ENCODE peak calls at places on chromosomes 16 and 17, in nine cellular contexts. One of them, this sample, is unnamed.

GRCh38 chr17:73474370-73474988 is 162.7 kb upstream of the CDC42EP4 start:
- DNase-seq in dorsolateral prefrontal cortex: no peak
- DNase-seq in AG09309: peak
- DNase-seq in heart right ventricle: peak
- DNase-seq in activated CD8-positive, alpha-beta T cell treated with anti-CD3 and anti-CD28 coated beads for 36 hours: peak
- DNase-seq in endothelial cell: no peak
- DNase-seq in progenitor cell of endocrine pancreas: no peak
- DNase-seq in esophagus squamous epithelium: no peak
- DNase-seq in hepatocyte: peak
- DNase-seq in this sample: peak

GRCh38 chr17:7027335-7027734 is 4.5 kb downstream of the BCL6B start:
- DNase-seq in dorsolateral prefrontal cortex: no peak
- DNase-seq in AG09309: no peak
- DNase-seq in heart right ventricle: no peak
- DNase-seq in activated CD8-positive, alpha-beta T cell treated with anti-CD3 and anti-CD28 coated beads for 36 hours: no peak
- DNase-seq in endothelial cell: no peak
- DNase-seq in progenitor cell of endocrine pancreas: no peak
- DNase-seq in esophagus squamous epithelium: no peak
- DNase-seq in hepatocyte: no peak
- DNase-seq in this sample: no peak

GRCh38 chr16:58419241-58420012 is 27.2 kb downstream of the GINS3 start:
- DNase-seq in dorsolateral prefrontal cortex: no peak
- DNase-seq in AG09309: no peak
- DNase-seq in heart right ventricle: no peak
- DNase-seq in activated CD8-positive, alpha-beta T cell treated with anti-CD3 and anti-CD28 coated beads for 36 hours: no peak
- DNase-seq in endothelial cell: no peak
- DNase-seq in progenitor cell of endocrine pancreas: no peak
- DNase-seq in esophagus squamous epithelium: no peak
- DNase-seq in hepatocyte: no peak
- DNase-seq in this sample: no peak

GRCh38 chr17:62931101-62931500 is 34.9 kb upstream of the TANC2 start:
- DNase-seq in dorsolateral prefrontal cortex: no peak
- DNase-seq in AG09309: no peak
- DNase-seq in heart right ventricle: no peak
- DNase-seq in activated CD8-positive, alpha-beta T cell treated with anti-CD3 and anti-CD28 coated beads for 36 hours: no peak
- DNase-seq in endothelial cell: no peak
- DNase-seq in progenitor cell of endocrine pancreas: no peak
- DNase-seq in esophagus squamous epithelium: no peak
- DNase-seq in hepatocyte: no peak
- DNase-seq in this sample: no peak

GRCh38 chr17:77807051-77807745 is 151.3 kb upstream of the TNRC6C start:
- DNase-seq in dorsolateral prefrontal cortex: no peak
- DNase-seq in AG09309: no peak
- DNase-seq in heart right ventricle: no peak
- DNase-seq in activated CD8-positive, alpha-beta T cell treated with anti-CD3 and anti-CD28 coated beads for 36 hours: no peak
- DNase-seq in endothelial cell: no peak
- DNase-seq in progenitor cell of endocrine pancreas: no peak
- DNase-seq in esophagus squamous epithelium: no peak
- DNase-seq in hepatocyte: no peak
- DNase-seq in this sample: no peak

GRCh38 chr16:55146939-55147338 is 177.1 kb upstream of the IRX6 start:
- DNase-seq in dorsolateral prefrontal cortex: no peak
- DNase-seq in AG09309: no peak
- DNase-seq in heart right ventricle: no peak
- DNase-seq in activated CD8-positive, alpha-beta T cell treated with anti-CD3 and anti-CD28 coated beads for 36 hours: no peak
- DNase-seq in endothelial cell: no peak
- DNase-seq in progenitor cell of endocrine pancreas: no peak
- DNase-seq in esophagus squamous epithelium: no peak
- DNase-seq in hepatocyte: peak
- DNase-seq in this sample: no peak

GRCh38 chr16:15440852-15441251 is 6.5 kb downstream of the BMERB1 start:
- DNase-seq in dorsolateral prefrontal cortex: no peak
- DNase-seq in AG09309: no peak
- DNase-seq in heart right ventricle: no peak
- DNase-seq in activated CD8-positive, alpha-beta T cell treated with anti-CD3 and anti-CD28 coated beads for 36 hours: no peak
- DNase-seq in endothelial cell: no peak
- DNase-seq in progenitor cell of endocrine pancreas: no peak
- DNase-seq in esophagus squamous epithelium: no peak
- DNase-seq in hepatocyte: no peak
- DNase-seq in this sample: peak

GRCh38 chr17:19713462-19713861 is 2.9 kb downstream of the SLC47A2 start:
- DNase-seq in dorsolateral prefrontal cortex: no peak
- DNase-seq in AG09309: no peak
- DNase-seq in heart right ventricle: no peak
- DNase-seq in activated CD8-positive, alpha-beta T cell treated with anti-CD3 and anti-CD28 coated beads for 36 hours: no peak
- DNase-seq in endothelial cell: no peak
- DNase-seq in progenitor cell of endocrine pancreas: no peak
- DNase-seq in esophagus squamous epithelium: no peak
- DNase-seq in hepatocyte: no peak
- DNase-seq in this sample: no peak

GRCh38 chr16:53041196-53041977 is 11.3 kb downstream of the CHD9NB start:
- DNase-seq in dorsolateral prefrontal cortex: no peak
- DNase-seq in AG09309: no peak
- DNase-seq in heart right ventricle: peak
- DNase-seq in activated CD8-positive, alpha-beta T cell treated with anti-CD3 and anti-CD28 coated beads for 36 hours: no peak
- DNase-seq in endothelial cell: peak
- DNase-seq in progenitor cell of endocrine pancreas: no peak
- DNase-seq in esophagus squamous epithelium: no peak
- DNase-seq in hepatocyte: peak
- DNase-seq in this sample: no peak

GRCh38 chr16:22813223-22813945 is 578 bp upstream of the HS3ST2 start:
- DNase-seq in dorsolateral prefrontal cortex: peak
- DNase-seq in AG09309: no peak
- DNase-seq in heart right ventricle: peak
- DNase-seq in activated CD8-positive, alpha-beta T cell treated with anti-CD3 and anti-CD28 coated beads for 36 hours: peak
- DNase-seq in endothelial cell: peak
- DNase-seq in progenitor cell of endocrine pancreas: peak
- DNase-seq in esophagus squamous epithelium: no peak
- DNase-seq in hepatocyte: peak
- DNase-seq in this sample: peak

GRCh38 chr16:22816475-22816874 is 2.5 kb downstream of the HS3ST2 start:
- DNase-seq in dorsolateral prefrontal cortex: peak
- DNase-seq in AG09309: no peak
- DNase-seq in heart right ventricle: no peak
- DNase-seq in activated CD8-positive, alpha-beta T cell treated with anti-CD3 and anti-CD28 coated beads for 36 hours: no peak
- DNase-seq in endothelial cell: no peak
- DNase-seq in progenitor cell of endocrine pancreas: no peak
- DNase-seq in esophagus squamous epithelium: no peak
- DNase-seq in hepatocyte: no peak
- DNase-seq in this sample: no peak

GRCh38 chr16:22815863-22816262 is 1.9 kb downstream of the HS3ST2 start:
- DNase-seq in dorsolateral prefrontal cortex: no peak
- DNase-seq in AG09309: no peak
- DNase-seq in heart right ventricle: no peak
- DNase-seq in activated CD8-positive, alpha-beta T cell treated with anti-CD3 and anti-CD28 coated beads for 36 hours: no peak
- DNase-seq in endothelial cell: no peak
- DNase-seq in progenitor cell of endocrine pancreas: no peak
- DNase-seq in esophagus squamous epithelium: no peak
- DNase-seq in hepatocyte: no peak
- DNase-seq in this sample: no peak

GRCh38 chr16:22814330-22815105 is 556 bp downstream of the HS3ST2 start:
- DNase-seq in dorsolateral prefrontal cortex: peak
- DNase-seq in AG09309: no peak
- DNase-seq in heart right ventricle: peak
- DNase-seq in activated CD8-positive, alpha-beta T cell treated with anti-CD3 and anti-CD28 coated beads for 36 hours: no peak
- DNase-seq in endothelial cell: peak
- DNase-seq in progenitor cell of endocrine pancreas: no peak
- DNase-seq in esophagus squamous epithelium: no peak
- DNase-seq in hepatocyte: no peak
- DNase-seq in this sample: no peak

DNA sequence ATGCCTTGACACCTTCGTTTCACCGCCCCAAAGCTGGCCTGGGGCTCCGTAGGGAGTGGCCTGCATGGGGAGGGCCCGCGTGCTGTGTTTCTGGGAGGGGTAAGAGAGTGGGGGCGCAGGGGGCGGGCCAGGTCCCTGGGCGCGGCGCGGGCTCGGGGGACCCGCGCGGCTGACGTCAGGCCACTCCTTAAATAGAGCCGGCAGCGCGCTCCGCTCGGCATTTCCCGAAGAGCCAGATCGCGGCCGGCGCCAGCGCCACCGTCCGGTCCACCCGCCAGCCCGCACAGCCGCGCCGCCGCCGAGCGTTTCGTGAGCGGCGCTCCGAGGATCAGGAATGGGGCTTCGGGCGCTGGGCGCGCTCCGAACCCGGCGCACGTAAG is at the start of gene HS3ST2:
- DNase-seq in dorsolateral prefrontal cortex: peak
- DNase-seq in AG09309: no peak
- DNase-seq in heart right ventricle: peak
- DNase-seq in activated CD8-positive, alpha-beta T cell treated with anti-CD3 and anti-CD28 coated beads for 36 hours: peak
- DNase-seq in endothelial cell: peak
- DNase-seq in progenitor cell of endocrine pancreas: peak
- DNase-seq in esophagus squamous epithelium: no peak
- DNase-seq in hepatocyte: peak
- DNase-seq in this sample: peak
- TF ChIP-seq CTCF in dorsolateral prefrontal cortex: peak
- TF ChIP-seq CTCF in AG09309: no peak
- TF ChIP-seq CTCF in heart right ventricle: peak
- TF ChIP-seq CTCF in activated CD8-positive, alpha-beta T cell treated with anti-CD3 and anti-CD28 coated beads for 36 hours: no peak
- TF ChIP-seq CTCF in endothelial cell: no peak
- TF ChIP-seq CTCF in progenitor cell of endocrine pancreas: peak
- TF ChIP-seq CTCF in esophagus squamous epithelium: peak
- TF ChIP-seq CTCF in hepatocyte: peak
- TF ChIP-seq CTCF in this sample: no peak

GRCh38 chr17:3907483-3908216 is 8.6 kb downstream of the P2RX1 start:
- DNase-seq in dorsolateral prefrontal cortex: no peak
- DNase-seq in AG09309: no peak
- DNase-seq in heart right ventricle: no peak
- DNase-seq in activated CD8-positive, alpha-beta T cell treated with anti-CD3 and anti-CD28 coated beads for 36 hours: peak
- DNase-seq in endothelial cell: no peak
- DNase-seq in progenitor cell of endocrine pancreas: no peak
- DNase-seq in esophagus squamous epithelium: no peak
- DNase-seq in hepatocyte: no peak
- DNase-seq in this sample: no peak
- TF ChIP-seq CTCF in dorsolateral prefrontal cortex: no peak
- TF ChIP-seq CTCF in AG09309: peak
- TF ChIP-seq CTCF in heart right ventricle: peak
- TF ChIP-seq CTCF in activated CD8-positive, alpha-beta T cell treated with anti-CD3 and anti-CD28 coated beads for 36 hours: peak
- TF ChIP-seq CTCF in endothelial cell: no peak
- TF ChIP-seq CTCF in progenitor cell of endocrine pancreas: peak
- TF ChIP-seq CTCF in esophagus squamous epithelium: no peak
- TF ChIP-seq CTCF in hepatocyte: peak
- TF ChIP-seq CTCF in this sample: no peak

GRCh38 chr16:8173111-8173644 is 417.1 kb downstream of the TMEM114 start:
- DNase-seq in dorsolateral prefrontal cortex: peak
- DNase-seq in AG09309: no peak
- DNase-seq in heart right ventricle: peak
- DNase-seq in activated CD8-positive, alpha-beta T cell treated with anti-CD3 and anti-CD28 coated beads for 36 hours: peak
- DNase-seq in endothelial cell: peak
- DNase-seq in progenitor cell of endocrine pancreas: peak
- DNase-seq in esophagus squamous epithelium: no peak
- DNase-seq in hepatocyte: peak
- DNase-seq in this sample: peak
- TF ChIP-seq CTCF in dorsolateral prefrontal cortex: peak
- TF ChIP-seq CTCF in AG09309: peak
- TF ChIP-seq CTCF in heart right ventricle: peak
- TF ChIP-seq CTCF in activated CD8-positive, alpha-beta T cell treated with anti-CD3 and anti-CD28 coated beads for 36 hours: peak
- TF ChIP-seq CTCF in endothelial cell: peak
- TF ChIP-seq CTCF in progenitor cell of endocrine pancreas: peak
- TF ChIP-seq CTCF in esophagus squamous epithelium: peak
- TF ChIP-seq CTCF in hepatocyte: peak
- TF ChIP-seq CTCF in this sample: peak

DNA sequence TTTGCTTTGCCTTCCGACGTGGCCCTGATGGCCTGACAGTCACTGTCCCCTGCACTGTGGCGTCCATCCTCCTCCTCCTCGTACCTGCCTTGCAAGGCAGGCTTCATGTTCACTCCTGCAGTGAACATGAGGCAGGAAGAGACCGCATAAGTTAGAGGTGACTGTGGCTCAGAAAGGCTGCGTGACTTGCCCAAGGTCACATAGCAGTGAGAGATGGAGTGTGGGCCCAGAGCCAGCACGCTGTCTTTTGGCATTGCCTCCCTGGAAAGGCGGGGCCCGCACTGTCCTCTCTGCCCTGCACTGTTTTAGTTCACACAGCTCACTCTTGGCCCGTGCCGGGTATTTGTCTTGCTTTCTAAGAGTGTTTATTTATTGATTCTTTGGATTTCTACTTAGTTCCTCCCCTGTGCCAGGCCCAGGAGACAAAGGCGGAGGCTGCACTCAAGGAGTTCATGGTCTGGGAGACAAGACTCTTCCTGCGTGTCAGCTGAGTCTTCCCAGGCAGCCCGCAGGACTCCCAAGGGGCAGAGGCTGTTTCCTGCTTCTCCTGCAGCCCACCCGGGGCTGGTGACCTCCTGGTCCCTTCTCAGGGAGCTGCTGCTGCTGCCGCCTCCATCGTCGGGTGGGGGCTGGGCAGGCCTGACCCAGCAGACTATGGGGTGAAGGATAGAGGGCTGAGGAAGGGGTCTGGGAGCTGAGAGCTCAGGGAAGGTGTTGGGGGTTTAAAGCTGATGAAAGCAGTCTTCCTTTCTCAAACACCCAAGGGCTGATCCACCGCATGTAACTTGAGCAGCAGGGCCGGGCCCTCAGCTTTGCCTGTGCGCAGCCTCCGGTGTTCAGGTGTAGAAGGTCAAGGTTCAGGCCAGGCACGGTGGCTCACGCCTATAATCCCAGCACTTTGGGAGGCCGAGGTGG is 12.7 kb downstream of the CYGB start:
- DNase-seq in dorsolateral prefrontal cortex: no peak
- DNase-seq in AG09309: no peak
- DNase-seq in heart right ventricle: peak
- DNase-seq in activated CD8-positive, alpha-beta T cell treated with anti-CD3 and anti-CD28 coated beads for 36 hours: no peak
- DNase-seq in endothelial cell: no peak
- DNase-seq in progenitor cell of endocrine pancreas: no peak
- DNase-seq in esophagus squamous epithelium: no peak
- DNase-seq in hepatocyte: no peak
- DNase-seq in this sample: peak
- TF ChIP-seq CTCF in dorsolateral prefrontal cortex: no peak
- TF ChIP-seq CTCF in AG09309: no peak
- TF ChIP-seq CTCF in heart right ventricle: no peak
- TF ChIP-seq CTCF in activated CD8-positive, alpha-beta T cell treated with anti-CD3 and anti-CD28 coated beads for 36 hours: no peak
- TF ChIP-seq CTCF in endothelial cell: no peak
- TF ChIP-seq CTCF in progenitor cell of endocrine pancreas: no peak
- TF ChIP-seq CTCF in esophagus squamous epithelium: no peak
- TF ChIP-seq CTCF in hepatocyte: no peak
- TF ChIP-seq CTCF in this sample: no peak

DNA sequence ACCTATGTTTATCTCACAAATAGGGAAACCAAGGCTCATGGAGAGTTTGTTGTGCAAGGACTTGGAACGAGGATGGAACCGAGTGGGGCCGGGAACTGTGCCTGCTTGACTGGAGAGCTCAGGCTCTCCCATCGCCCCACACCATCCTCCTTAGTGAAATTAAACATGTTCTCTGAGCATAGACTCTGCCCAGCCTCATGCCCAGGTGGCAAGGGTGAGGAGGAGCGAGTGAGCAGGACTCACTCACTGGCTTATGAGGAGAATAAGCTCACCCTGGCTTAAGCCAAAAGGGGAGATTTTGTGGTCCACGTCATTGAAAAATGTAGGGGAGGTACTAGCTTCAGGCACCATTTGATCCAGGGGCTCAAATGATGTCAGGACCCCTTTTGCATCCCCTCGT is 44.8 kb downstream of the NKD1 start:
- DNase-seq in dorsolateral prefrontal cortex: no peak
- DNase-seq in AG09309: no peak
- DNase-seq in heart right ventricle: no peak
- DNase-seq in activated CD8-positive, alpha-beta T cell treated with anti-CD3 and anti-CD28 coated beads for 36 hours: no peak
- DNase-seq in endothelial cell: no peak
- DNase-seq in progenitor cell of endocrine pancreas: no peak
- DNase-seq in esophagus squamous epithelium: no peak
- DNase-seq in hepatocyte: no peak
- DNase-seq in this sample: no peak
- TF ChIP-seq CTCF in dorsolateral prefrontal cortex: no peak
- TF ChIP-seq CTCF in AG09309: no peak
- TF ChIP-seq CTCF in heart right ventricle: no peak
- TF ChIP-seq CTCF in activated CD8-positive, alpha-beta T cell treated with anti-CD3 and anti-CD28 coated beads for 36 hours: no peak
- TF ChIP-seq CTCF in endothelial cell: no peak
- TF ChIP-seq CTCF in progenitor cell of endocrine pancreas: no peak
- TF ChIP-seq CTCF in esophagus squamous epithelium: no peak
- TF ChIP-seq CTCF in hepatocyte: no peak
- TF ChIP-seq CTCF in this sample: no peak

This sample was measured in cardiac muscle cell.